ENCODE peak calls at places on chromosomes 12 and 14, in nine cellular contexts. One of them, this sample, is unnamed.

GRCh38 chr12:42332301-42332894 is 6.4 kb downstream of the PPHLN1 start:
- DNase-seq in sciatic nerve: no peak
- DNase-seq in neural crest cell: no peak
- DNase-seq in activated naive CD4-positive, alpha-beta T cell treated with anti-CD3 and anti-CD28 coated beads, Interleukin-2, amount 50 U/mL, for 72 hours: peak
- DNase-seq in NCI-H1092 treated with DMSO at 0.1 percent for 48 hours: peak
- DNase-seq in psoas muscle: no peak
- DNase-seq in T follicular helper cell: no peak
- DNase-seq in A549: peak
- DNase-seq in epithelial cell of esophagus: peak
- DNase-seq in this sample: no peak

GRCh38 chr12:125015680-125016310 is 22.4 kb downstream of the BRI3BP start:
- DNase-seq in A549: no peak
- DNase-seq in neural crest cell: no peak
- DNase-seq in psoas muscle: no peak
- DNase-seq in T follicular helper cell: no peak
- DNase-seq in NCI-H1092 treated with DMSO at 0.1 percent for 48 hours: peak
- DNase-seq in activated naive CD4-positive, alpha-beta T cell treated with anti-CD3 and anti-CD28 coated beads, Interleukin-2, amount 50 U/mL, for 72 hours: no peak
- DNase-seq in epithelial cell of esophagus: no peak
- DNase-seq in sciatic nerve: no peak
- DNase-seq in this sample: no peak

GRCh38 chr14:65019944-65020566 is 33.4 kb downstream of the FNTB start:
- DNase-seq in psoas muscle: no peak
- DNase-seq in sciatic nerve: no peak
- DNase-seq in epithelial cell of esophagus: peak
- DNase-seq in neural crest cell: peak
- DNase-seq in NCI-H1092 treated with DMSO at 0.1 percent for 48 hours: peak
- DNase-seq in activated naive CD4-positive, alpha-beta T cell treated with anti-CD3 and anti-CD28 coated beads, Interleukin-2, amount 50 U/mL, for 72 hours: no peak
- DNase-seq in T follicular helper cell: no peak
- DNase-seq in A549: peak
- DNase-seq in this sample: no peak

GRCh38 chr12:1972856-1973317 is 31.4 kb downstream of the DCP1B start:
- DNase-seq in neural crest cell: no peak
- DNase-seq in NCI-H1092 treated with DMSO at 0.1 percent for 48 hours: no peak
- DNase-seq in psoas muscle: no peak
- DNase-seq in A549: no peak
- DNase-seq in sciatic nerve: peak
- DNase-seq in T follicular helper cell: no peak
- DNase-seq in epithelial cell of esophagus: no peak
- DNase-seq in activated naive CD4-positive, alpha-beta T cell treated with anti-CD3 and anti-CD28 coated beads, Interleukin-2, amount 50 U/mL, for 72 hours: no peak
- DNase-seq in this sample: no peak

GRCh38 chr12:2287151-2287550 is 234.4 kb downstream of the CACNA1C start:
- DNase-seq in neural crest cell: no peak
- DNase-seq in A549: no peak
- DNase-seq in psoas muscle: no peak
- DNase-seq in sciatic nerve: no peak
- DNase-seq in activated naive CD4-positive, alpha-beta T cell treated with anti-CD3 and anti-CD28 coated beads, Interleukin-2, amount 50 U/mL, for 72 hours: no peak
- DNase-seq in T follicular helper cell: no peak
- DNase-seq in NCI-H1092 treated with DMSO at 0.1 percent for 48 hours: no peak
- DNase-seq in epithelial cell of esophagus: no peak
- DNase-seq in this sample: peak

GRCh38 chr14:95662376-95663186 is 23.6 kb upstream of the TCL1B start:
- DNase-seq in T follicular helper cell: no peak
- DNase-seq in NCI-H1092 treated with DMSO at 0.1 percent for 48 hours: no peak
- DNase-seq in sciatic nerve: no peak
- DNase-seq in psoas muscle: no peak
- DNase-seq in A549: no peak
- DNase-seq in epithelial cell of esophagus: no peak
- DNase-seq in neural crest cell: no peak
- DNase-seq in activated naive CD4-positive, alpha-beta T cell treated with anti-CD3 and anti-CD28 coated beads, Interleukin-2, amount 50 U/mL, for 72 hours: no peak
- DNase-seq in this sample: no peak

GRCh38 chr12:90280033-90280432 is 571.4 kb upstream of the ATP2B1 start:
- DNase-seq in sciatic nerve: no peak
- DNase-seq in T follicular helper cell: no peak
- DNase-seq in epithelial cell of esophagus: peak
- DNase-seq in NCI-H1092 treated with DMSO at 0.1 percent for 48 hours: no peak
- DNase-seq in activated naive CD4-positive, alpha-beta T cell treated with anti-CD3 and anti-CD28 coated beads, Interleukin-2, amount 50 U/mL, for 72 hours: no peak
- DNase-seq in neural crest cell: no peak
- DNase-seq in psoas muscle: no peak
- DNase-seq in A549: no peak
- DNase-seq in this sample: no peak

GRCh38 chr12:52681551-52682380 is 1.6 kb upstream of the KRT1 start:
- DNase-seq in activated naive CD4-positive, alpha-beta T cell treated with anti-CD3 and anti-CD28 coated beads, Interleukin-2, amount 50 U/mL, for 72 hours: no peak
- DNase-seq in epithelial cell of esophagus: no peak
- DNase-seq in T follicular helper cell: no peak
- DNase-seq in A549: no peak
- DNase-seq in neural crest cell: no peak
- DNase-seq in psoas muscle: no peak
- DNase-seq in sciatic nerve: no peak
- DNase-seq in NCI-H1092 treated with DMSO at 0.1 percent for 48 hours: no peak
- DNase-seq in this sample: no peak

GRCh38 chr12:59736786-59737185 is 141.0 kb downstream of the SLC16A7 start:
- DNase-seq in sciatic nerve: no peak
- DNase-seq in NCI-H1092 treated with DMSO at 0.1 percent for 48 hours: no peak
- DNase-seq in epithelial cell of esophagus: peak
- DNase-seq in activated naive CD4-positive, alpha-beta T cell treated with anti-CD3 and anti-CD28 coated beads, Interleukin-2, amount 50 U/mL, for 72 hours: no peak
- DNase-seq in T follicular helper cell: no peak
- DNase-seq in A549: no peak
- DNase-seq in psoas muscle: no peak
- DNase-seq in neural crest cell: no peak
- DNase-seq in this sample: no peak

GRCh38 chr12:13088503-13088902 is 15.0 kb downstream of the GSG1 start:
- DNase-seq in A549: no peak
- DNase-seq in neural crest cell: no peak
- DNase-seq in NCI-H1092 treated with DMSO at 0.1 percent for 48 hours: no peak
- DNase-seq in sciatic nerve: no peak
- DNase-seq in epithelial cell of esophagus: no peak
- DNase-seq in T follicular helper cell: no peak
- DNase-seq in activated naive CD4-positive, alpha-beta T cell treated with anti-CD3 and anti-CD28 coated beads, Interleukin-2, amount 50 U/mL, for 72 hours: no peak
- DNase-seq in psoas muscle: no peak
- DNase-seq in this sample: no peak

GRCh38 chr14:34128665-34129064 is 177.8 kb upstream of the EGLN3 start:
- DNase-seq in T follicular helper cell: no peak
- DNase-seq in neural crest cell: no peak
- DNase-seq in NCI-H1092 treated with DMSO at 0.1 percent for 48 hours: no peak
- DNase-seq in epithelial cell of esophagus: no peak
- DNase-seq in activated naive CD4-positive, alpha-beta T cell treated with anti-CD3 and anti-CD28 coated beads, Interleukin-2, amount 50 U/mL, for 72 hours: no peak
- DNase-seq in psoas muscle: peak
- DNase-seq in A549: no peak
- DNase-seq in sciatic nerve: no peak
- DNase-seq in this sample: no peak

GRCh38 chr14:51488569-51489220 is 163.0 kb upstream of the FRMD6 start:
- DNase-seq in neural crest cell: no peak
- DNase-seq in psoas muscle: no peak
- DNase-seq in epithelial cell of esophagus: peak
- DNase-seq in T follicular helper cell: no peak
- DNase-seq in sciatic nerve: no peak
- DNase-seq in NCI-H1092 treated with DMSO at 0.1 percent for 48 hours: no peak
- DNase-seq in A549: no peak
- DNase-seq in activated naive CD4-positive, alpha-beta T cell treated with anti-CD3 and anti-CD28 coated beads, Interleukin-2, amount 50 U/mL, for 72 hours: no peak
- DNase-seq in this sample: no peak

GRCh38 chr14:53285806-53286205 is 132.7 kb upstream of the DDHD1 start:
- DNase-seq in activated naive CD4-positive, alpha-beta T cell treated with anti-CD3 and anti-CD28 coated beads, Interleukin-2, amount 50 U/mL, for 72 hours: no peak
- DNase-seq in neural crest cell: no peak
- DNase-seq in A549: peak
- DNase-seq in epithelial cell of esophagus: no peak
- DNase-seq in NCI-H1092 treated with DMSO at 0.1 percent for 48 hours: no peak
- DNase-seq in T follicular helper cell: no peak
- DNase-seq in sciatic nerve: no peak
- DNase-seq in psoas muscle: no peak
- DNase-seq in this sample: no peak

GRCh38 chr14:68692216-68692615 is 100.7 kb downstream of the ZFP36L1 start:
- DNase-seq in NCI-H1092 treated with DMSO at 0.1 percent for 48 hours: no peak
- DNase-seq in psoas muscle: no peak
- DNase-seq in epithelial cell of esophagus: no peak
- DNase-seq in sciatic nerve: peak
- DNase-seq in A549: no peak
- DNase-seq in activated naive CD4-positive, alpha-beta T cell treated with anti-CD3 and anti-CD28 coated beads, Interleukin-2, amount 50 U/mL, for 72 hours: no peak
- DNase-seq in T follicular helper cell: no peak
- DNase-seq in neural crest cell: no peak
- DNase-seq in this sample: no peak

GRCh38 chr12:13032164-13032563 is 12.0 kb upstream of the FAM234B start:
- DNase-seq in psoas muscle: no peak
- DNase-seq in epithelial cell of esophagus: no peak
- DNase-seq in neural crest cell: no peak
- DNase-seq in activated naive CD4-positive, alpha-beta T cell treated with anti-CD3 and anti-CD28 coated beads, Interleukin-2, amount 50 U/mL, for 72 hours: no peak
- DNase-seq in T follicular helper cell: no peak
- DNase-seq in A549: no peak
- DNase-seq in sciatic nerve: no peak
- DNase-seq in NCI-H1092 treated with DMSO at 0.1 percent for 48 hours: no peak
- DNase-seq in this sample: no peak

GRCh38 chr12:2083008-2083407 is 30.2 kb downstream of the CACNA1C start:
- DNase-seq in NCI-H1092 treated with DMSO at 0.1 percent for 48 hours: peak
- DNase-seq in sciatic nerve: no peak
- DNase-seq in psoas muscle: no peak
- DNase-seq in neural crest cell: no peak
- DNase-seq in epithelial cell of esophagus: no peak
- DNase-seq in activated naive CD4-positive, alpha-beta T cell treated with anti-CD3 and anti-CD28 coated beads, Interleukin-2, amount 50 U/mL, for 72 hours: no peak
- DNase-seq in A549: no peak
- DNase-seq in T follicular helper cell: no peak
- DNase-seq in this sample: no peak

GRCh38 chr14:54493293-54493692 is 4.5 kb upstream of the GMFB start:
- DNase-seq in psoas muscle: no peak
- DNase-seq in A549: peak
- DNase-seq in NCI-H1092 treated with DMSO at 0.1 percent for 48 hours: peak
- DNase-seq in neural crest cell: no peak
- DNase-seq in sciatic nerve: no peak
- DNase-seq in T follicular helper cell: no peak
- DNase-seq in epithelial cell of esophagus: no peak
- DNase-seq in activated naive CD4-positive, alpha-beta T cell treated with anti-CD3 and anti-CD28 coated beads, Interleukin-2, amount 50 U/mL, for 72 hours: no peak
- DNase-seq in this sample: no peak

GRCh38 chr12:103930787-103931536 is 752 bp downstream of the HSP90B1 start:
- DNase-seq in A549: peak
- DNase-seq in sciatic nerve: peak
- DNase-seq in activated naive CD4-positive, alpha-beta T cell treated with anti-CD3 and anti-CD28 coated beads, Interleukin-2, amount 50 U/mL, for 72 hours: peak
- DNase-seq in T follicular helper cell: no peak
- DNase-seq in neural crest cell: peak
- DNase-seq in NCI-H1092 treated with DMSO at 0.1 percent for 48 hours: no peak
- DNase-seq in psoas muscle: peak
- DNase-seq in epithelial cell of esophagus: peak
- DNase-seq in this sample: peak

GRCh38 chr12:47576256-47576655 is 129.6 kb downstream of the RPAP3 start:
- DNase-seq in neural crest cell: peak
- DNase-seq in psoas muscle: no peak
- DNase-seq in A549: no peak
- DNase-seq in activated naive CD4-positive, alpha-beta T cell treated with anti-CD3 and anti-CD28 coated beads, Interleukin-2, amount 50 U/mL, for 72 hours: no peak
- DNase-seq in T follicular helper cell: no peak
- DNase-seq in NCI-H1092 treated with DMSO at 0.1 percent for 48 hours: no peak
- DNase-seq in epithelial cell of esophagus: no peak
- DNase-seq in sciatic nerve: no peak
- DNase-seq in this sample: no peak

GRCh38 chr14:41901089-41901488 is 294.4 kb downstream of the LRFN5 start:
- DNase-seq in psoas muscle: no peak
- DNase-seq in activated naive CD4-positive, alpha-beta T cell treated with anti-CD3 and anti-CD28 coated beads, Interleukin-2, amount 50 U/mL, for 72 hours: no peak
- DNase-seq in T follicular helper cell: no peak
- DNase-seq in A549: no peak
- DNase-seq in epithelial cell of esophagus: no peak
- DNase-seq in NCI-H1092 treated with DMSO at 0.1 percent for 48 hours: no peak
- DNase-seq in neural crest cell: no peak
- DNase-seq in sciatic nerve: no peak
- DNase-seq in this sample: no peak

GRCh38 chr12:26058818-26059217 is 66.0 kb downstream of the BHLHE41 start:
- DNase-seq in activated naive CD4-positive, alpha-beta T cell treated with anti-CD3 and anti-CD28 coated beads, Interleukin-2, amount 50 U/mL, for 72 hours: no peak
- DNase-seq in neural crest cell: no peak
- DNase-seq in T follicular helper cell: no peak
- DNase-seq in epithelial cell of esophagus: no peak
- DNase-seq in psoas muscle: no peak
- DNase-seq in sciatic nerve: no peak
- DNase-seq in NCI-H1092 treated with DMSO at 0.1 percent for 48 hours: no peak
- DNase-seq in A549: no peak
- DNase-seq in this sample: no peak

GRCh38 chr14:67221248-67221981 is 19.8 kb upstream of the PALS1 start:
- DNase-seq in A549: peak
- DNase-seq in NCI-H1092 treated with DMSO at 0.1 percent for 48 hours: no peak
- DNase-seq in epithelial cell of esophagus: peak
- DNase-seq in neural crest cell: no peak
- DNase-seq in psoas muscle: no peak
- DNase-seq in activated naive CD4-positive, alpha-beta T cell treated with anti-CD3 and anti-CD28 coated beads, Interleukin-2, amount 50 U/mL, for 72 hours: no peak
- DNase-seq in T follicular helper cell: no peak
- DNase-seq in sciatic nerve: no peak
- DNase-seq in this sample: no peak

GRCh38 chr12:25052191-25053020 is 103.5 kb upstream of the BCAT1 start:
- DNase-seq in sciatic nerve: no peak
- DNase-seq in epithelial cell of esophagus: peak
- DNase-seq in psoas muscle: no peak
- DNase-seq in T follicular helper cell: peak
- DNase-seq in NCI-H1092 treated with DMSO at 0.1 percent for 48 hours: no peak
- DNase-seq in activated naive CD4-positive, alpha-beta T cell treated with anti-CD3 and anti-CD28 coated beads, Interleukin-2, amount 50 U/mL, for 72 hours: peak
- DNase-seq in A549: no peak
- DNase-seq in neural crest cell: no peak
- DNase-seq in this sample: no peak

GRCh38 chr12:113870035-113870434 is 96.1 kb downstream of the RBM19 start:
- DNase-seq in A549: no peak
- DNase-seq in sciatic nerve: no peak
- DNase-seq in T follicular helper cell: no peak
- DNase-seq in NCI-H1092 treated with DMSO at 0.1 percent for 48 hours: peak
- DNase-seq in epithelial cell of esophagus: no peak
- DNase-seq in activated naive CD4-positive, alpha-beta T cell treated with anti-CD3 and anti-CD28 coated beads, Interleukin-2, amount 50 U/mL, for 72 hours: no peak
- DNase-seq in psoas muscle: no peak
- DNase-seq in neural crest cell: no peak
- DNase-seq in this sample: no peak

GRCh38 chr12:64531665-64532334 is 78.5 kb upstream of the RASSF3 start:
- DNase-seq in epithelial cell of esophagus: no peak
- DNase-seq in A549: no peak
- DNase-seq in neural crest cell: no peak
- DNase-seq in sciatic nerve: no peak
- DNase-seq in activated naive CD4-positive, alpha-beta T cell treated with anti-CD3 and anti-CD28 coated beads, Interleukin-2, amount 50 U/mL, for 72 hours: no peak
- DNase-seq in psoas muscle: no peak
- DNase-seq in NCI-H1092 treated with DMSO at 0.1 percent for 48 hours: no peak
- DNase-seq in T follicular helper cell: no peak
- DNase-seq in this sample: no peak

GRCh38 chr12:119177056-119177325 is 1.7 kb upstream of the HSPB8 start:
- DNase-seq in psoas muscle: no peak
- DNase-seq in A549: no peak
- DNase-seq in activated naive CD4-positive, alpha-beta T cell treated with anti-CD3 and anti-CD28 coated beads, Interleukin-2, amount 50 U/mL, for 72 hours: no peak
- DNase-seq in neural crest cell: no peak
- DNase-seq in sciatic nerve: no peak
- DNase-seq in NCI-H1092 treated with DMSO at 0.1 percent for 48 hours: no peak
- DNase-seq in T follicular helper cell: no peak
- DNase-seq in epithelial cell of esophagus: no peak
- DNase-seq in this sample: no peak

GRCh38 chr12:131683266-131684014 is 27.4 kb upstream of the SFSWAP start:
- DNase-seq in activated naive CD4-positive, alpha-beta T cell treated with anti-CD3 and anti-CD28 coated beads, Interleukin-2, amount 50 U/mL, for 72 hours: no peak
- DNase-seq in NCI-H1092 treated with DMSO at 0.1 percent for 48 hours: no peak
- DNase-seq in epithelial cell of esophagus: no peak
- DNase-seq in T follicular helper cell: no peak
- DNase-seq in sciatic nerve: no peak
- DNase-seq in psoas muscle: no peak
- DNase-seq in neural crest cell: no peak
- DNase-seq in A549: no peak
- DNase-seq in this sample: peak

GRCh38 chr14:90499908-90500664 is 103.3 kb downstream of the CALM1 start:
- DNase-seq in epithelial cell of esophagus: no peak
- DNase-seq in sciatic nerve: peak
- DNase-seq in NCI-H1092 treated with DMSO at 0.1 percent for 48 hours: no peak
- DNase-seq in T follicular helper cell: no peak
- DNase-seq in activated naive CD4-positive, alpha-beta T cell treated with anti-CD3 and anti-CD28 coated beads, Interleukin-2, amount 50 U/mL, for 72 hours: no peak
- DNase-seq in neural crest cell: no peak
- DNase-seq in A549: no peak
- DNase-seq in psoas muscle: no peak
- DNase-seq in this sample: no peak

GRCh38 chr12:24940157-24940556 is 8.7 kb downstream of the BCAT1 start:
- DNase-seq in T follicular helper cell: no peak
- DNase-seq in sciatic nerve: no peak
- DNase-seq in activated naive CD4-positive, alpha-beta T cell treated with anti-CD3 and anti-CD28 coated beads, Interleukin-2, amount 50 U/mL, for 72 hours: no peak
- DNase-seq in NCI-H1092 treated with DMSO at 0.1 percent for 48 hours: no peak
- DNase-seq in psoas muscle: no peak
- DNase-seq in epithelial cell of esophagus: no peak
- DNase-seq in neural crest cell: no peak
- DNase-seq in A549: no peak
- DNase-seq in this sample: no peak